ENCODE peak calls at places on chromosomes 12 and 14, in five cellular contexts. T, G, K, R and H are unnamed samples.

GRCh38 chr12:108861878-108862587 is 4.7 kb upstream of the SSH1 start:
- DNase-seq in K (no peak), R (no peak), G (peak), T (no peak), H (no peak)

GRCh38 chr12:49448858-49449257 is 81.6 kb downstream of the SPATS2 start:
- DNase-seq in R (no peak), K (no peak), T (no peak), G (no peak), H (no peak)

GRCh38 chr12:93778306-93778705 is 101.1 kb downstream of the CRADD start:
- DNase-seq in G (no peak), K (no peak), T (no peak), R (no peak), H (no peak)

GRCh38 chr14:96098309-96098998 is 59.3 kb downstream of the C14orf132 start:
- DNase-seq in G (no peak), T (peak), K (peak), R (no peak), H (no peak)

GRCh38 chr14:30002859-30003258 is 75.2 kb upstream of the PRKD1 start:
- DNase-seq in T (no peak), G (no peak), R (no peak), K (no peak), H (no peak)

GRCh38 chr12:44837114-44837800 is 38.9 kb downstream of the NELL2 start:
- DNase-seq in K (no peak), R (no peak), G (no peak), T (no peak), H (no peak)

GRCh38 chr14:61733972-61734371 is 28.2 kb upstream of the SNAPC1 start:
- DNase-seq in T (no peak), G (no peak), K (no peak), R (no peak), H (no peak)

GRCh38 chr12:77189463-77189862 is 124.1 kb upstream of the E2F7 start:
- DNase-seq in G (no peak), R (no peak), K (peak), T (no peak), H (no peak)

GRCh38 chr12:50862316-50862715 is 19.6 kb downstream of the TMPRSS12 start:
- DNase-seq in K (no peak), R (no peak), G (no peak), T (no peak), H (no peak)

GRCh38 chr14:20687362-20688166 is 1.0 kb upstream of the ANG start:
- DNase-seq in T (no peak), G (no peak), K (no peak), R (no peak), H (no peak)

GRCh38 chr12:5776091-5776490 is 169.0 kb downstream of the ANO2 start:
- DNase-seq in K (no peak), G (no peak), R (no peak), T (no peak), H (no peak)

GRCh38 chr14:49017451-49017850 is 568.7 kb downstream of the RPS29 start:
- DNase-seq in T (no peak), R (no peak), K (no peak), G (no peak), H (no peak)

GRCh38 chr12:1132309-1132708 is 141.3 kb downstream of the ERC1 start:
- DNase-seq in K (no peak), T (no peak), G (no peak), R (no peak), H (no peak)

GRCh38 chr12:499837-500458 is 40.2 kb downstream of the B4GALNT3 start:
- DNase-seq in R (no peak), K (no peak), T (no peak), G (no peak), H (no peak)

GRCh38 chr12:32688786-32689185 is 9.7 kb downstream of the DNM1L start:
- DNase-seq in G (no peak), R (no peak), T (no peak), K (no peak), H (no peak)

GRCh38 chr14:51922624-51923023 is 62.2 kb downstream of the GNG2 start:
- DNase-seq in K (no peak), R (no peak), T (no peak), G (no peak), H (no peak)

GRCh38 chr14:77985235-77985634 is 184.9 kb upstream of the NRXN3 start:
- DNase-seq in T (no peak), G (no peak), K (peak), R (no peak), H (peak)

GRCh38 chr14:54136894-54137665 is 180.5 kb upstream of the BMP4 start:
- DNase-seq in R (no peak), G (no peak), T (no peak), K (no peak), H (no peak)

GRCh38 chr14:77457115-77457521 is 283 bp downstream of the VIPAS39 start:
- DNase-seq in K (peak), G (no peak), T (no peak), R (no peak), H (no peak)

GRCh38 chr12:53969588-53970259 is 3.2 kb upstream of the HOXC11 start:
- DNase-seq in T (no peak), K (no peak), G (no peak), R (no peak), H (no peak)

GRCh38 chr14:103604620-103605019 is 24.4 kb upstream of the KLC1 start:
- DNase-seq in G (no peak), R (no peak), T (no peak), K (no peak), H (no peak)

GRCh38 chr12:26870491-26871419 is 37.8 kb upstream of the ITPR2 start:
- DNase-seq in G (peak), R (no peak), T (no peak), K (no peak), H (no peak)

GRCh38 chr14:20415723-20416622 is 2.7 kb upstream of the TEP1 start:
- DNase-seq in G (no peak), T (peak), R (peak), K (peak), H (no peak)

GRCh38 chr12:91952916-91953315 is 192.7 kb downstream of the BTG1 start:
- DNase-seq in T (no peak), R (no peak), K (no peak), G (no peak), H (no peak)

GRCh38 chr12:116529686-116530085 is 29.5 kb upstream of the MAP1LC3B2 start:
- DNase-seq in K (no peak), R (no peak), T (no peak), G (no peak), H (no peak)

GRCh38 chr14:66085224-66085623 is 400.9 kb upstream of the CCDC196 start:
- DNase-seq in R (no peak), G (no peak), T (no peak), K (no peak), H (no peak)

GRCh38 chr12:22284871-22285270 is 49.6 kb downstream of the ST8SIA1 start:
- DNase-seq in K (no peak), T (no peak), R (no peak), G (no peak), H (no peak)

GRCh38 chr12:121776190-121777098 is 17.0 kb downstream of the RHOF start:
- DNase-seq in T (peak), R (peak), K (no peak), G (peak), H (no peak)

GRCh38 chr12:111926631-111927030 is 84.6 kb downstream of the MAPKAPK5 start:
- DNase-seq in G (no peak), R (no peak), T (no peak), K (no peak), H (no peak)

GRCh38 chr14:68655961-68656360 is 136.9 kb downstream of the ZFP36L1 start:
- DNase-seq in K (no peak), T (no peak), R (no peak), G (no peak), H (peak)